ENCODE peak calls at places on chromosomes 3 and 15, in six cellular contexts. F is K562, E is HepG2, X is GM12878, U is SK-N-SH, O is H1. Z is an unnamed sample.

GRCh38 chr3:61522064-61522463 is 39.3 kb upstream of the PTPRG start:
- DNase-seq in F (no peak), E (no peak), X (no peak), U (no peak), O (no peak), Z (no peak)

GRCh38 chr3:73719413-73719831 is 94.7 kb upstream of the PDZRN3 start:
- DNase-seq in F (no peak), E (no peak), X (no peak), U (no peak), O (no peak), Z (no peak)

GRCh38 chr15:72536506-72536905 is 62.4 kb downstream of the ARIH1 start:
- DNase-seq in F (no peak), E (no peak), X (no peak), U (no peak), O (no peak), Z (no peak)

GRCh38 chr15:57610130-57610529 is 18.4 kb downstream of the MYZAP start:
- DNase-seq in F (no peak), E (no peak), X (no peak), U (no peak), O (no peak), Z (no peak)

GRCh38 chr3:101886626-101887025 is 37.3 kb downstream of the NFKBIZ start:
- DNase-seq in F (no peak), E (no peak), X (no peak), U (no peak), O (no peak), Z (no peak)

GRCh38 chr3:68893600-68894239 is 38.6 kb downstream of the TAFA4 start:
- DNase-seq in F (peak; percentile 11), E (peak; percentile 18), X (no peak), U (peak; percentile 10), O (no peak), Z (peak; percentile 3)

GRCh38 chr3:126147932-126148683 is 32.3 kb downstream of the ALDH1L1 start:
- DNase-seq in F (no peak), E (no peak), X (no peak), U (no peak), O (no peak), Z (no peak)

GRCh38 chr15:67783303-67783702 is 42.0 kb upstream of the SKOR1 start:
- DNase-seq in F (no peak), E (no peak), X (peak; percentile 87), U (no peak), O (no peak), Z (peak; percentile 91)

GRCh38 chr3:14810070-14810732 is 8.6 kb upstream of the FGD5 start:
- DNase-seq in F (peak; percentile 45), E (no peak), X (no peak), U (peak; percentile 80), O (no peak), Z (no peak)

GRCh38 chr3:64667887-64668581 is 19.8 kb downstream of the ADAMTS9 start:
- DNase-seq in F (no peak), E (no peak), X (no peak), U (no peak), O (no peak), Z (no peak)

GRCh38 chr3:129560931-129561594 is 18.1 kb downstream of the H1-8 start:
- DNase-seq in F (no peak), E (no peak), X (no peak), U (peak; percentile 91), O (no peak), Z (no peak)

GRCh38 chr3:185024406-185024805 is 128.5 kb downstream of the C3orf70 start:
- DNase-seq in F (no peak), E (no peak), X (no peak), U (no peak), O (no peak), Z (no peak)

GRCh38 chr3:161640201-161640600 is 143.6 kb downstream of the OTOL1 start:
- DNase-seq in F (no peak), E (no peak), X (no peak), U (no peak), O (no peak), Z (no peak)

GRCh38 chr15:35991386-35991785 is 445.4 kb upstream of the DPH6 start:
- DNase-seq in F (no peak), E (no peak), X (no peak), U (no peak), O (no peak), Z (no peak)

GRCh38 chr3:177613901-177614300 is 416.6 kb upstream of the TBL1XR1 start:
- DNase-seq in F (no peak), E (no peak), X (no peak), U (no peak), O (no peak), Z (no peak)

GRCh38 chr3:177610677-177611654 is 413.7 kb upstream of the TBL1XR1 start:
- DNase-seq in F (no peak), E (peak; percentile 62), X (no peak), U (no peak), O (no peak), Z (no peak)

GRCh38 chr3:177618873-177619771 is 421.8 kb upstream of the TBL1XR1 start:
- DNase-seq in F (no peak), E (no peak), X (no peak), U (no peak), O (no peak), Z (no peak)

GRCh38 chr3:177611781-177612389 is 414.6 kb upstream of the TBL1XR1 start:
- DNase-seq in F (no peak), E (no peak), X (no peak), U (no peak), O (no peak), Z (no peak)

DNA sequence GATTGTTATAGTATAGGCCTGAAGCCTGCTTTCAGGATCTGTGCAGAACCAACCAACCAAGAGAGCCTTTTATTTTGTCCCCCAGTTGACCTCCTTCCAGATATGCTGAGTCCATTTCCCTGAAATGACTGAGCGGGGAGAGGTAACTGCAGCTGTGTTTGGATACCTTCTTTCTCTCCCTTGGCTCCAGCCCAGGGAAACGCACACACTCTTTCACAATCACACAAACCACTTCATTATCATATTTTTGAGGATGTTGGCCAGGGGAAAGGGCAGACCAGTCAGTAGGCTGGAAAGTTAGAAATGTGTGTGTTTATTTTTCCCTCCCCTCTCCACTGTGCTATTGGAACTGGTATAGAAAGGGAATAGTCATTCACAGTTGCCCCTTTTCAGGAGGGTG is 417.7 kb upstream of the TBL1XR1 start:
- DNase-seq in F (peak; percentile 34), E (peak; percentile 82), X (no peak), U (no peak), O (no peak), Z (peak; percentile 89)
- TF ChIP-seq POLR2AphosphoS5 in F (peak; percentile 20), E (no peak), X (no peak), U (no peak), O (no peak), Z (peak; percentile 68)

DNA sequence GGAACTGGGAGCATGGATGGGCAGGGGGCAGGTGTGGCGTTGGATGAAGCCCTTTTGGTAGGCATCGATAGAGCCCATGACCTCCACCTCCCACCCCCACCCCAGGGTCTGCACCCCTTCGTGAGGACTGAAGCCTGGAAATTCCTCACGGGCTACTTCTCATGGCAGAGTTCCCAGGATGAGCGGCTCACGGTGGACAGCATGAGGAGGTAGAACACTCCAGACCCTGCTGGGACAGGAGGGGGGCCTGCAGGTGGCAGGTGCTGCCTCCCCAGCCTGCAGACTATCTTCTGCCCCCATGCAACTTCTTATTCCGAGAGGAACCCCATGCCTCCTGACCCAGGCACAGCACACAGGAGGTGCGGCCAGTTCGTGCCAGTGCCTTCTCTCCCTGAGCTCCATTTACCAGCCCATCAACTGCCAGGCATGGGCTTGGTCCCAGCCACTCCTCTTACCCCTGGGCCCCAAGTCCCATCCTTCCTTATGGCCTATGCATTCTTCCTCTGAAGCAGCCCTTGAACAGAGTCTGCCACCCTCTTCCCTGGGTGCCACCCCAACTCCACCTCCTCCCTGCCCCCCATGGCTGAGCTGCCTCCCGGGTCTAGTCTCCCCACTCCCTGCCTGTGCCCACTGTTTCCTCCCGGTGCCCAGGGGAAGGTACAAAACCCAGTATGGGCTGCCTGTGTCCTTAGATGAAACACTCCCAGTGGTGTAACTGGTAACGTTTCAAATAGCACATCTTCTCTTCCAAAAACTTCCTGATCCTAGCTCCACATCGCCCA is 8.4 kb downstream of the TBC1D21 start:
- DNase-seq in F (no peak), E (no peak), X (no peak), U (no peak), O (no peak), Z (no peak)
- TF ChIP-seq GABPA in F (no peak), E (no peak), X (no peak), U (no peak), O (no peak), Z (no peak)

DNA sequence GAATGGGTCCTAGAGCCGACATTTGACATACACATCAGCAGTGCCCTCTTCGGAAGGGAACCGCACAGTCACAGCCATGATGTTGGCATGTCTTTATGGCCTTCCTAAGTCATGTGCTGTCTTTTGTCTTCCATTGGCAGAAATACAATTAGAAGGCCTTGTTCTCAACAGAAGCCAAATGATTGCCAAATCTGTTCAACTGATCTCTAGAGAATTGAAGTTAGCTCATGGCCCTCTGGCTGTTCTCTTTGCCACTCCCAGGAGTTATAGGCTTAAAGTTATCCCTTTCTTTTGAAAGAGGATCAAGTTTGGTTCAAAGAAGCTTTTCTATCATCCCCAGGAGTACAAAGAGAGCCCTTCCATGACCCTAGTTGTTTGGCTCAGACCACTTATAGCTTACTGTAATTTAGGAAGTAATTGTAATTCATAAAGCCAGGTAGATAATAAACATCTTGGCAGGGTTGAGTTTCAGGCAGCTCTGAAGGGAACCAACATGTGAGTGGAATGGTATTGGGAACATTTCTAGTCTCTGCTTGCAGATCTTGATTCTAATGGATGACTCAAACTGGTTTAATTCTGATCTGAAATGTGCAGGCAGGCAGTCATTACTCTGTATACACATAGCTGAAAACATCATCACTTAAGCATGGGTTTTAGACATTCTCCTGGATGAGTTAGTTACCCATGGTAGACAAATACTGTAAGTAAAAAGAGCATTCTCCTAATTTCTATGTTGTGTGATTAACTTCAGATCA is 317.2 kb upstream of the TPRG1 start:
- DNase-seq in F (no peak), E (no peak), X (no peak), U (no peak), O (no peak), Z (no peak)
- TF ChIP-seq POLR2AphosphoS5 in F (no peak), E (no peak), X (no peak), U (no peak), O (no peak), Z (no peak)

GRCh38 chr15:65303687-65304392 is 637 bp upstream of the RNU5B-1 start:
- DNase-seq in F (no peak), E (peak; percentile 50), X (no peak), U (peak; percentile 47), O (no peak), Z (peak; percentile 63)

GRCh38 chr15:65306551-65306950 is 2.1 kb downstream of the RNU5B-1 start:
- DNase-seq in F (no peak), E (no peak), X (no peak), U (no peak), O (no peak), Z (no peak)

GRCh38 chr15:65304393-65305143 is at the start of gene RNU5B-1:
- DNase-seq in F (peak; percentile 77), E (peak; percentile 93), X (peak; percentile 96), U (peak; percentile 81), O (no peak), Z (peak; percentile 89)

GRCh38 chr15:65305776-65306175 is 1.3 kb downstream of the RNU5B-1 start:
- DNase-seq in F (no peak), E (no peak), X (no peak), U (no peak), O (no peak), Z (no peak)

GRCh38 chr15:65305144-65305758 is 774 bp downstream of the RNU5B-1 start:
- DNase-seq in F (peak; percentile 48), E (no peak), X (no peak), U (peak; percentile 27), O (no peak), Z (no peak)
- TF ChIP-seq GABPA in F (no peak), E (no peak), X (no peak), U (no peak), O (no peak), Z (no peak)

Z was measured in HL-60.